ENCODE peak calls at places on chromosomes 16 and 17, in four cellular contexts. G, N, J and A are unnamed samples.

GRCh38 chr16:3651461-3652372 is 2.8 kb upstream of the DNASE1 start:
- DNase-seq in G (no peak), N (no peak), J (no peak), A (no peak)

GRCh38 chr17:72488542-72489272 is 367.9 kb downstream of the SOX9 start:
- DNase-seq in J (no peak), N (no peak), G (no peak), A (no peak)

GRCh38 chr16:9647981-9648701 is 534.1 kb downstream of the GRIN2A start:
- DNase-seq in N (no peak), J (no peak), G (no peak), A (no peak)

GRCh38 chr17:62902573-62903229 is 63.3 kb upstream of the TANC2 start:
- DNase-seq in J (no peak), G (no peak), N (no peak), A (no peak)

GRCh38 chr16:66678314-66678713 is 18.2 kb downstream of the CMTM4 start:
- DNase-seq in N (no peak), J (no peak), G (no peak), A (no peak)

GRCh38 chr17:8503368-8503767 is 67.7 kb downstream of the NDEL1 start:
- DNase-seq in G (no peak), J (no peak), N (no peak), A (no peak)

GRCh38 chr16:11609474-11610120 is 22.9 kb upstream of the LITAF start:
- DNase-seq in J (no peak), N (no peak), G (peak; percentile 91), A (peak; percentile 79)

GRCh38 chr17:58452738-58453137 is 35.4 kb upstream of the RNF43 start:
- DNase-seq in G (no peak), J (no peak), N (no peak), A (no peak)

GRCh38 chr16:75805946-75806345 is 79.7 kb upstream of the CPHXL start:
- DNase-seq in N (no peak), G (no peak), J (no peak), A (no peak)

GRCh38 chr17:30422171-30422570 is 43.4 kb downstream of the CPD start:
- DNase-seq in J (no peak), G (no peak), N (no peak), A (no peak)

GRCh38 chr17:61574542-61575351 is 16.3 kb downstream of the NACA2 start:
- DNase-seq in G (peak; percentile 50), J (peak; percentile 12), N (no peak), A (no peak)

GRCh38 chr16:47492428-47493357 is 31.6 kb downstream of the PHKB start:
- DNase-seq in J (no peak), G (no peak), N (peak; percentile 47), A (no peak)

GRCh38 chr17:9170822-9171221 is 149.5 kb downstream of the NTN1 start:
- DNase-seq in G (no peak), N (no peak), J (no peak), A (no peak)

GRCh38 chr17:34798581-34798980 is 162.7 kb downstream of the CCT6B start:
- DNase-seq in N (no peak), J (no peak), G (no peak), A (no peak)

GRCh38 chr16:54927125-54928015 is 3.3 kb upstream of the IRX5 start:
- DNase-seq in J (no peak), G (no peak), N (no peak), A (no peak)

GRCh38 chr17:846901-847777 is 65.0 kb downstream of the MRM3 start:
- DNase-seq in N (no peak), G (no peak), J (no peak), A (no peak)

GRCh38 chr16:30351586-30352419 is 3.3 kb downstream of the CD2BP2 start:
- DNase-seq in N (peak; percentile 86), G (no peak), J (peak; percentile 96), A (peak; percentile 68)

GRCh38 chr17:71780596-71780995 is 340.2 kb upstream of the SOX9 start:
- DNase-seq in J (no peak), G (no peak), N (no peak), A (no peak)

GRCh38 chr17:79942591-79943353 is 92.9 kb downstream of the TBC1D16 start:
- DNase-seq in J (no peak), N (no peak), G (no peak), A (no peak)

GRCh38 chr17:18994626-18995025 is 9.9 kb downstream of the FAM83G start:
- DNase-seq in J (no peak), N (no peak), G (no peak), A (no peak)

DNA sequence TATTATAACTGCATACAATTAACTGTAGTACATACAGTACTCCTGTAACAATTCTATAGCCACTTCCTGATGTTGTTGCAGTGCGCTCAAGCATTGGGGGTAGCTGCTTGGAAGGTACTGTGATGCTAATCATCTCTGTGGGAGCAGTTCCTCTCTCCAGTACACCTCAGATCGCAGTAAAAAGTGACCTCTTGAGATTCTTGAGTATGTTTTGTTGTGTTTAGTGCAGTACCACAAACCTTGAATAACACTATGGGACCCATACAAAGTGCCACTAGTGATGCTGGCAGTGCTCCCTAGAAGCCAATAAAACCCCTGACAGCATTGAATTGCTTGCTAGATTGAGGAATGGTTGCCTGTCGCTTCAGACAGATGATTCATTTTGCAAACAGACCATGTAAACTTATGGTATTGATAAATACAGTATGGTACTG is 193.0 kb downstream of the SPECC1 start:
- DNase-seq in G (no peak), N (no peak), J (no peak), A (no peak)
- TF ChIP-seq CTCF in G (no peak), N (no peak), J (no peak), A (no peak)

DNA sequence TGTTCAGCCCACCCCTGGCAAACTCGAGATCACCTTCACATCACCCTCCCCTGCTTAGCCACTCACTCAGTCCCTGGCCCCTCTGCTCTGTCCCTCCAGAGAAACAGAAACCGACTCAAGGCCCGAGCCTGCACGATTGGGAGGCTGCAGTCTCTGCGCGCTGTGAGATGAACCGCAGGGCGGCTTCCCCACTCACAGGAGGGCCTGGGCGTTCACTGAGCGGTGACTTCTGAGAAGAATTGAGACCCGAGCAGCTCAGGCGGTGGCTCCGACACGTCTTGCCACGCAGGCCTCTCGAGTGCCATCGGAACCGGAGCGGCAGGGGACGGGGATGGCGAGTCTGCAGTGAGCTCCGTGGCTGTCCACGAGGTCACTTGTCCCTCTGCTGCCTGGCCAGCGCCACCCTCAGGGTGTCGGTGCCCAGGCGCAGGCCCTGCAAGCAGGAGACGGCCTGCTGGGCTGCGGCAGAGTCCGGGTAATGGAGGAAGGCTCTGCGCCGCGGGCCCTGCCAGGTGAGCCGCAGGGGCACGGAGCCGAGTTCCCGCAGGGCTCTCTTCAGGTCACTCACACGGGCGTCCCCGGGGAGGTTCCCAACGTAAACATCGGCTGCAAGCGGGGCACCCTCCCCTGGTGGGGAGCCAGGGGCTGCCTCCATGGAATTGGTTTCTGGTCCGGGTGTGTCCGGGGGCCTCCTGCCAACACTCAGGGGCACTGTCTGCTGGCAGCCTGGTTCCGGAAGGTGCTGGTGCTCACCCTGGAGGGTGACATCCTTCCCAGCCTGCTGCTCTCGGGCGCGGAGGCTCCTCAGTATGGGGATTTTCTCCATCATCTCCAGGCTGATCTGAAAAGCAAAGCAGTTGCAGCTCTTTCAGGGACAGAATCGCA is 21.6 kb downstream of the FOXF1 start:
- DNase-seq in J (no peak), N (no peak), G (no peak), A (no peak)
- TF ChIP-seq CTCF in J (no peak), N (no peak), G (no peak), A (no peak)

DNA sequence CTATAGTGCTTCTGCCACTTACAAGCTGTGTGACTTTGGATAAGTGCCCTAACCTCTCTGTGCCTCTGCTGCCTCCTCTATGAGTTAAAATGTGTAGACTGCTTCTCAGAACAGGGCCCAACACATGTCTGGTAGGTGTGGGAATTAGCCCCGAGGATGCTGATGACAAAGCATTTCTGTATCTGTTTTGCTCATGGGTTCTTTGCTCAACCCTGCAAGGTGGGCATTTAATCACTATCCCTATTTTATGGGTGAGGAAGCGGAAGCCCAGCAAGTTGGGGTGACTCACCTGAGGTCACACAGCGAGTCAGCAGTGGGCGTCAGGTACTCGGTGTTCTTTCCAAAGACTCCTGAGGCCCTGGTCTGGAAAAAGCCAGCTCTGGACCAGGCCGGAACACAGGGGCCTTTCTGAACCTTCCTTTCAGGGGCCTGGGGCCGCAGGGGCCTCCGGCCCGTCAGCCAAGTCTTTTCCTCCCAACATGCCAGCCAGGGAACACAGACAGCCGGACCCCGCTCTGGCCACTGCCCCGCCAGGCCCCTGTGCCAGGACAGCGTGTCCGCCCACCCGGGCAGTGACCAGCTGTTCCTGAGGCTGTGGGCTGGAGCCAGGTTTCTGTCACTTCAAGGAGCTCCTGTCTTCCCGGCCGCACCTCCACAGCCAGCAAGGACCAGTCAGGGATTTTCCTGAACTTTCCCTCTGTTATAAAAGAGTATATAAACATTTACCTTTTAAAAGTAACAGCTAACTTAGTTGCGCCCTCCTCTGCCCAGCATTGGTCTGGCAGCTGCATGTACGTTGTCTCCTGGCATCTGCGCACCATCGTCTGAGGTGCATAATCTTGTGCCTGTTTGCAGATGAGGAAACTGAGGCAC is 62.5 kb downstream of the SREBF1 start:
- DNase-seq in G (no peak), J (no peak), N (no peak), A (peak; percentile 31)
- TF ChIP-seq CTCF in G (peak; percentile 61), J (peak; percentile 50), N (no peak), A (peak; percentile 60)

GRCh38 chr16:72099377-72099818 is 5.8 kb downstream of the DHX38 start:
- DNase-seq in N (peak; percentile 37), G (peak; percentile 39), J (peak; percentile 18), A (no peak)
- TF ChIP-seq CTCF in N (peak; percentile 14), G (peak; percentile 76), J (peak; percentile 58), A (peak; percentile 69)

DNA sequence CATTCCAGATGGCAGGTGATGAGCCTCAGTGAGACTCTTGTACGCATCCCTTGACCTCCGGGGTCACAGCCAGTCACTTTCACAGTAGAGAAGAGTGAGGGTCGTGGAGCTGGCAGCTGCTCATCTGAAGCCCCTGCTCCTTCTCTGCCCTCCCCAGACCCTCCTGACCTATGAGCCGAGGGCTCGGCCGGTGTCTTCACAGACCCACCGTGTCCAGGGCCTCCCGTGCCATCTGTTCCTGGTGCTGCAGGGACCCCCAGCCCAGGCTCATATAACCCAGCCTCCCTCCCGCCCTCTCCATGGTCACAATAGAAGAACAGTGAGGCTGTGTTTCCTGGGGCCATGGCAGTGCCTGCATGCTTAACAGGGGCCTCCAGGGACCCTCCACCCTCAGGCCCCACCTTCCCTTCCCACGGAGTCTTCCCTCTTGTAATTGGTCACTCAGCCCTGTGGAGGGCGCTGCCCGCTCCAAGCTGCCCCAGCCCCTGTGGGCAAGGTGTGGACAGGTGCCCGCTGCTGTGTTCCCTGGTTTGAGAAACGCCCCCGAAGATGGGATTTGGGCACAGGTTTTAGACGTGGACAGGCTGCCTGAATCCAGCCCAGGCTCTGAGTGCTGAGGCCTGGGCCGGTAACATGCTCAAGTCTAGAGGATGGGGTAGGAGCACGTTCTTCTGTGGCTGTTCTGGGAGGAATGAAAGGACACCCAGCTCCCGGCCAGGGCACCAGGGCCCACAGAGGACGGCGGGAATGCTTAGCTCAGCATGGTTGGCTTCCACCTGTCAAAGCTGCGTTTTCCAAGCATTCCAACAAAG is 38.7 kb downstream of the ACSF3 start:
- DNase-seq in G (no peak), J (no peak), N (no peak), A (no peak)
- TF ChIP-seq CTCF in G (peak; percentile 19), J (no peak), N (no peak), A (peak; percentile 7)

GRCh38 chr17:64016248-64016784 is 4.1 kb downstream of the ICAM2 start:
- DNase-seq in N (no peak), J (no peak), G (no peak), A (no peak)
- TF ChIP-seq CTCF in N (no peak), J (peak; percentile 16), G (no peak), A (peak; percentile 36)